ENCODE peak calls at places on chromosomes 1 and 21, in four cellular contexts. One of them, this sample, is unnamed.
A peak's percentile ranks its signal among the peaks of the same experiment; 100 is the strongest.

GRCh38 chr1:92936865-92937264 is 24.4 kb downstream of the DIPK1A start:
- DNase-seq in fibroblast of pulmonary artery: no peak
- DNase-seq in IMR-90: no peak
- DNase-seq in bronchial epithelial cell: no peak
- DNase-seq in this sample: no peak

GRCh38 chr21:16570196-16570595 is 840.4 kb downstream of the USP25 start:
- DNase-seq in bronchial epithelial cell: no peak
- DNase-seq in IMR-90: peak; percentile 39
- DNase-seq in fibroblast of pulmonary artery: no peak
- DNase-seq in this sample: no peak

GRCh38 chr1:86741947-86742572 is 37.7 kb downstream of the SH3GLB1 start:
- DNase-seq in bronchial epithelial cell: peak; percentile 48
- DNase-seq in IMR-90: peak; percentile 39
- DNase-seq in fibroblast of pulmonary artery: peak; percentile 69
- DNase-seq in this sample: no peak

GRCh38 chr1:170162385-170163226 is 16.8 kb downstream of the NTMT2 start:
- DNase-seq in bronchial epithelial cell: no peak
- DNase-seq in fibroblast of pulmonary artery: peak; percentile 89
- DNase-seq in IMR-90: peak; percentile 96
- DNase-seq in this sample: no peak

GRCh38 chr1:212828395-212828794 is 19.1 kb downstream of the SPATA45 start:
- DNase-seq in IMR-90: no peak
- DNase-seq in fibroblast of pulmonary artery: no peak
- DNase-seq in bronchial epithelial cell: no peak
- DNase-seq in this sample: no peak

GRCh38 chr1:217585577-217585976 is 45.3 kb downstream of the GPATCH2 start:
- DNase-seq in bronchial epithelial cell: no peak
- DNase-seq in IMR-90: no peak
- DNase-seq in fibroblast of pulmonary artery: peak; percentile 23
- DNase-seq in this sample: no peak

GRCh38 chr1:72037745-72038343 is 244.5 kb downstream of the NEGR1 start:
- DNase-seq in bronchial epithelial cell: peak; percentile 53
- DNase-seq in IMR-90: peak; percentile 49
- DNase-seq in fibroblast of pulmonary artery: peak; percentile 58
- DNase-seq in this sample: peak; percentile 49

GRCh38 chr1:16266411-16267118 is 29.6 kb upstream of the CPLANE2 start:
- DNase-seq in fibroblast of pulmonary artery: peak; percentile 71
- DNase-seq in IMR-90: peak; percentile 56
- DNase-seq in bronchial epithelial cell: no peak
- DNase-seq in this sample: no peak

GRCh38 chr21:14591882-14592281 is 45.8 kb upstream of the SAMSN1 start:
- DNase-seq in IMR-90: no peak
- DNase-seq in fibroblast of pulmonary artery: peak; percentile 85
- DNase-seq in bronchial epithelial cell: peak; percentile 9
- DNase-seq in this sample: peak; percentile 2

GRCh38 chr1:204506091-204506968 is 9.9 kb upstream of the MDM4 start:
- DNase-seq in bronchial epithelial cell: peak; percentile 84
- DNase-seq in IMR-90: peak; percentile 95
- DNase-seq in fibroblast of pulmonary artery: peak; percentile 96
- DNase-seq in this sample: peak; percentile 95

GRCh38 chr1:60874703-60875102 is 207.7 kb upstream of the NFIA start:
- DNase-seq in fibroblast of pulmonary artery: peak; percentile 79
- DNase-seq in bronchial epithelial cell: peak; percentile 86
- DNase-seq in IMR-90: peak; percentile 16
- DNase-seq in this sample: no peak

GRCh38 chr1:173914366-173914871 is 2.7 kb downstream of the SERPINC1 start:
- DNase-seq in bronchial epithelial cell: peak; percentile 33
- DNase-seq in fibroblast of pulmonary artery: peak; percentile 29
- DNase-seq in IMR-90: peak; percentile 18
- DNase-seq in this sample: peak; percentile 42

GRCh38 chr1:37094302-37094701 is 60.0 kb upstream of the GRIK3 start:
- DNase-seq in fibroblast of pulmonary artery: no peak
- DNase-seq in IMR-90: no peak
- DNase-seq in bronchial epithelial cell: no peak
- DNase-seq in this sample: no peak

DNA sequence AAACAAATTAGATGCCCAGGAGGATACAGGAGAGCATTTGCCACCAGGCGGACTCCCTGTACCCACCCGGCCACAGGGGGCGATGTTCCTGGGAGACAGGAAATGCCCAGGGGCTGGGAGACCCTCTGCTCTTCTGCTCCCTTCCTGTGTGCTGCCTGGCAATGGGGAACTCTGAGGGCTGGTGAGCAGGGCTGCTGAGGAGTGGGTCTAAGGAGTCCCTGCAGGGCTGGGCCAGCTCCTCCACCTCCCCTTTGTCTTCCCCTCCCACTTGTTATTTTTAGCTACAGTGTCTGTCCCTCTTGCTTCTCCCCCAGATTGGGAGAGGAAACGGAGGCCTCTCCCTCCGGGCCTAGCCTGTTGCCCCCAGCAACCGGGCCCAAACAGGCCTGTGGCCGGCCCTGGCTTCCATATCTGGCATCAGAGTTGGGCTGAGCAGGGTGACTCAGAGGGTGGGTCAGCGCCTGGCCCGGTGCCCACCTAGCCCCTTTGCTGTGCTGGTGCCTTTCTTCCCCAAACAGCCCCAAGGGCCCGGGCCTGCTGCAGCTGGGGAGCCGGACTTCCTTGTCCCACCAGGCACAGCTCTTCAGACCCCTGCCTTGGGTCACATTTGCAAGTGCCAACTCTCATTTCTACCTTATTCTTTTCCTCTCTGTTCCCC is 11.7 kb downstream of the LMNA start:
- DNase-seq in IMR-90: peak; percentile 96
- DNase-seq in fibroblast of pulmonary artery: peak; percentile 97
- DNase-seq in bronchial epithelial cell: peak; percentile 93
- DNase-seq in this sample: no peak
- H3K4me3 ChIP-seq in IMR-90: no peak overlapping the region
- H3K4me3 ChIP-seq in fibroblast of pulmonary artery: peak overlapping the region; percentile 31
- H3K4me3 ChIP-seq in bronchial epithelial cell: no peak overlapping the region
- H3K4me3 ChIP-seq in this sample: peak overlapping the region; percentile 24

GRCh38 chr1:2047749-2048729 is 2.2 kb upstream of the PRKCZ start:
- DNase-seq in bronchial epithelial cell: no peak
- DNase-seq in fibroblast of pulmonary artery: no peak
- DNase-seq in IMR-90: no peak
- DNase-seq in this sample: no peak

GRCh38 chr1:2049517-2050481 is at the start of gene PRKCZ:
- DNase-seq in fibroblast of pulmonary artery: no peak
- DNase-seq in bronchial epithelial cell: peak; percentile 73
- DNase-seq in IMR-90: no peak
- DNase-seq in this sample: no peak

GRCh38 chr1:2050793-2051682 is 827 bp downstream of the PRKCZ start:
- DNase-seq in bronchial epithelial cell: no peak
- DNase-seq in fibroblast of pulmonary artery: no peak
- DNase-seq in IMR-90: no peak
- DNase-seq in this sample: no peak

GRCh38 chr1:2050482-2050792 is 226 bp downstream of the PRKCZ start:
- DNase-seq in bronchial epithelial cell: peak; percentile 17
- DNase-seq in fibroblast of pulmonary artery: no peak
- DNase-seq in IMR-90: no peak
- DNase-seq in this sample: no peak

GRCh38 chr1:2049225-2049516 is 1.0 kb upstream of the PRKCZ start:
- DNase-seq in IMR-90: no peak
- DNase-seq in bronchial epithelial cell: no peak
- DNase-seq in fibroblast of pulmonary artery: no peak
- DNase-seq in this sample: no peak
- H3K4me3 ChIP-seq in IMR-90: no peak overlapping the region
- H3K4me3 ChIP-seq in bronchial epithelial cell: no peak overlapping the region
- H3K4me3 ChIP-seq in fibroblast of pulmonary artery: no peak overlapping the region
- H3K4me3 ChIP-seq in this sample: no peak overlapping the region

DNA sequence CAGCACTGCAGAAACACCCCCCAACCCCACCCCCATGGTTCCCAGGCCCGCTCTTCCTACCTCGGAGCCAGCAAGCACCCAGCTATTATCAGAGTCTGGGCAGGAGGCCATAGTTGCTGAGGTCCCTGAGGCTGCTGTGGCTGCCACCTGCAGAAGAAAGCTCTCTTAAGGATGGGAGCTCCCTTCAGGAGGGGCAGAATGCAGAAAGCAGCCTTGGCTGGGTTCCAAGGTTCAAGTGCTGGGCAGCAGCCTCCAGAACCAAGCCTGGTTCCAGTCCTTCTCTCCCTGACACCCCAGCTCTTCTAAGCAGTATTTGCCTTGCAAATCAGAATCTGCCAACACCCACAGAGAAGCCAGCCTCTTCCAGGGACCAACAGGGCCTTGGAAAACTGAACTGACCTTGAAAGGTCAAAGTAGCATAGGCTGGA is 2.3 kb downstream of the PBXIP1 start:
- DNase-seq in fibroblast of pulmonary artery: no peak
- DNase-seq in IMR-90: no peak
- DNase-seq in bronchial epithelial cell: no peak
- DNase-seq in this sample: no peak
- H3K4me3 ChIP-seq in fibroblast of pulmonary artery: no peak overlapping the region
- H3K4me3 ChIP-seq in IMR-90: no peak overlapping the region
- H3K4me3 ChIP-seq in bronchial epithelial cell: no peak overlapping the region
- H3K4me3 ChIP-seq in this sample: no peak overlapping the region

GRCh38 chr1:206647224-206647623 is 11.9 kb downstream of the DYRK3 start:
- DNase-seq in fibroblast of pulmonary artery: no peak
- DNase-seq in bronchial epithelial cell: no peak
- DNase-seq in IMR-90: no peak
- DNase-seq in this sample: no peak
- H3K4me3 ChIP-seq in fibroblast of pulmonary artery: no peak overlapping the region
- H3K4me3 ChIP-seq in bronchial epithelial cell: no peak overlapping the region
- H3K4me3 ChIP-seq in IMR-90: no peak overlapping the region
- H3K4me3 ChIP-seq in this sample: no peak overlapping the region

DNA sequence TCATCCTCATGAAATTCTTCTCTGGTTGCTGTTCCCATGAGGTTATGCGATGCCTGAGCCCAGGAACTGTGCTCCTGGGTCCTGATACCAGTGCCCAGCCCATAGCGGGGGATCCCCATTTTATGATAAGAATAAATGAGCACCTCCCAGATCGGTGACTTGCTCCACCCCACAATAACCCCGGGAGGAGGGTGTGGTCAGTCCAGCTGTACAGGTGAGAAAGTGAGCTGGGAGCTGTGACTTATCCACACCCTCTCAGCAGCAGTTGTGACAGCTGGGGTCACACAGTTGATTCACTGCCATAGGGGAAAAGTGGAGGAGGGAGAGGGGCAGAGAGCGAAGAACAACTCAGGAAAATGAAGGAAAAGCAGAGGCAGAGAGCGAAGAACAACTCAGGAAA is 33.4 kb downstream of the OR2G3 start:
- DNase-seq in bronchial epithelial cell: no peak
- DNase-seq in fibroblast of pulmonary artery: no peak
- DNase-seq in IMR-90: no peak
- DNase-seq in this sample: no peak
- H3K4me3 ChIP-seq in bronchial epithelial cell: no peak overlapping the region
- H3K4me3 ChIP-seq in fibroblast of pulmonary artery: no peak overlapping the region
- H3K4me3 ChIP-seq in IMR-90: no peak overlapping the region
- H3K4me3 ChIP-seq in this sample: no peak overlapping the region

GRCh38 chr1:40664167-40664537 is 1.3 kb downstream of the RIMS3 start:
- DNase-seq in IMR-90: no peak
- DNase-seq in fibroblast of pulmonary artery: no peak
- DNase-seq in bronchial epithelial cell: no peak
- DNase-seq in this sample: no peak

GRCh38 chr1:40663324-40664166 is 1.9 kb downstream of the RIMS3 start:
- DNase-seq in fibroblast of pulmonary artery: no peak
- DNase-seq in IMR-90: no peak
- DNase-seq in bronchial epithelial cell: no peak
- DNase-seq in this sample: peak; percentile 62

GRCh38 chr1:40665335-40666171 is at the start of gene RIMS3:
- DNase-seq in fibroblast of pulmonary artery: peak; percentile 40
- DNase-seq in IMR-90: peak; percentile 8
- DNase-seq in bronchial epithelial cell: peak; percentile 20
- DNase-seq in this sample: peak; percentile 43

GRCh38 chr1:40662864-40663263 is 2.6 kb downstream of the RIMS3 start:
- DNase-seq in fibroblast of pulmonary artery: no peak
- DNase-seq in bronchial epithelial cell: peak; percentile 58
- DNase-seq in IMR-90: peak; percentile 5
- DNase-seq in this sample: no peak

GRCh38 chr1:40664791-40665190 is 691 bp downstream of the RIMS3 start:
- DNase-seq in fibroblast of pulmonary artery: no peak
- DNase-seq in bronchial epithelial cell: no peak
- DNase-seq in IMR-90: no peak
- DNase-seq in this sample: no peak
- H3K4me3 ChIP-seq in fibroblast of pulmonary artery: no peak overlapping the region
- H3K4me3 ChIP-seq in bronchial epithelial cell: no peak overlapping the region
- H3K4me3 ChIP-seq in IMR-90: no peak overlapping the region
- H3K4me3 ChIP-seq in this sample: peak overlapping the region; percentile 64

GRCh38 chr1:89631756-89632155 is 1.2 kb upstream of the LRRC8C start:
- DNase-seq in bronchial epithelial cell: no peak
- DNase-seq in IMR-90: no peak
- DNase-seq in fibroblast of pulmonary artery: no peak
- DNase-seq in this sample: no peak
- H3K4me3 ChIP-seq in bronchial epithelial cell: no peak overlapping the region
- H3K4me3 ChIP-seq in IMR-90: no peak overlapping the region
- H3K4me3 ChIP-seq in fibroblast of pulmonary artery: no peak overlapping the region
- H3K4me3 ChIP-seq in this sample: no peak overlapping the region

DNA sequence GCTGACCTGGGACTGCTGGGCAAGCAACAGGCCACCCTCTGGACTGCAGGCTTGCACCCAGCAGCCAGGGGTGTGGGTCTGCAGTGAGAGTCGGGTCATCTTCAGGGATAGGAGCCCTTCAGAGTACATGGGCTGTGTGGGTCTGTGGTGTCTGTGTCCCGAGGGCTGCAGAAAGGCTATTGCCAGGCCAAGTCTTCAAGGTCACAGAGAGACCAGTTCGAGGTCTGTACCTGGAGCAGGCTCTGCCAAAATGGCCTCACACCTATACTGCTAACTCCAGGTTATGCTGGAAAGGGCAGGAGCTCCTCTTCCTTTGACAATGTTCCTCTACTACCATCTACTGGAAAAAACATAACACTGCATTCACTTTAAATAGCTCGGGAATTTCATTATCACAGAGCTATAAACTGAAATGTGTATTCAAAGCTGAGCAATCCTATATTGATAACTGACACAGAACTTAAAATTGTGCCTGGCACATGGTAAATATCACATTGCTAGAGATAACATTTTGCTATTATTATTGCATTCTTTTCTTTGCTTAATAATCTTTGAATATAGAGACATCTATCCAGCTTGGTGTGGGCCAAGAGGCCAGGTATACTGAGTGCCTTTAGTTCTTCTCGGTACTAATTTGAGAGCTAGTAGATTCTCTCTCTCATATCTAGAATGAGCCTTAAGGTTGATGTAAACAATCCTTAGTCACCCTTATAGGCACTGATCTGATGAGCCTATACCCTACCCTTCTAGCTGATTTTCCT is 6.9 kb upstream of the DNAH14 start:
- DNase-seq in IMR-90: peak; percentile 39
- DNase-seq in fibroblast of pulmonary artery: peak; percentile 58
- DNase-seq in bronchial epithelial cell: peak; percentile 48
- DNase-seq in this sample: peak; percentile 22
- H3K4me3 ChIP-seq in IMR-90: no peak overlapping the region
- H3K4me3 ChIP-seq in fibroblast of pulmonary artery: no peak overlapping the region
- H3K4me3 ChIP-seq in bronchial epithelial cell: no peak overlapping the region
- H3K4me3 ChIP-seq in this sample: no peak overlapping the region